ENCODE peak calls at places on chromosomes 2 and 18, in nine cellular contexts. L is fibroblast of lung, Y is suprapubic skin, O is IMR-90, X is psoas muscle, P is kidney epithelial cell, T is PC-9, B is right atrium auricular region, G is left lung. I is an unnamed sample.

GRCh38 chr18:6374935-6375529 is 39.7 kb downstream of the L3MBTL4 start:
- DNase-seq in L (no peak), Y (no peak), O (no peak), X (no peak), P (no peak), T (no peak), B (no peak), G (no peak), I (peak; percentile 46)

GRCh38 chr2:175175320-175175719 is 6.2 kb downstream of the ATP5MC3 start:
- DNase-seq in L (no peak), Y (no peak), O (no peak), X (no peak), P (no peak), T (no peak), B (no peak), G (no peak), I (no peak)

GRCh38 chr2:109530712-109531111 is 83.1 kb downstream of the SEPTIN10 start:
- DNase-seq in L (no peak), Y (no peak), O (no peak), X (no peak), P (no peak), T (no peak), B (no peak), G (no peak), I (no peak)

GRCh38 chr18:58682429-58683069 is 11.3 kb downstream of the MALT1 start:
- DNase-seq in L (peak; percentile 84), Y (no peak), O (peak; percentile 74), X (peak; percentile 35), P (peak; percentile 67), T (peak; percentile 71), B (peak; percentile 63), G (peak; percentile 48), I (peak; percentile 66)

GRCh38 chr2:165369131-165369935 is 100.2 kb upstream of the CSRNP3 start:
- DNase-seq in L (no peak), Y (peak; percentile 55), O (no peak), X (no peak), P (no peak), T (no peak), B (no peak), G (peak; percentile 32), I (no peak)

GRCh38 chr2:226031962-226032441 is 632.5 kb downstream of the NYAP2 start:
- DNase-seq in L (peak; percentile 9), Y (no peak), O (peak; percentile 44), X (no peak), P (no peak), T (no peak), B (no peak), G (no peak), I (no peak)

GRCh38 chr2:215271466-215271865 is 40.4 kb upstream of the ATIC start:
- DNase-seq in L (no peak), Y (no peak), O (no peak), X (no peak), P (no peak), T (no peak), B (no peak), G (no peak), I (no peak)

GRCh38 chr2:234671231-234671630 is 174.3 kb upstream of the ARL4C start:
- DNase-seq in L (no peak), Y (no peak), O (no peak), X (no peak), P (no peak), T (no peak), B (peak; percentile 30), G (no peak), I (no peak)

GRCh38 chr2:120738786-120739771 is 3.4 kb downstream of the GLI2 start:
- DNase-seq in L (no peak), Y (no peak), O (no peak), X (no peak), P (no peak), T (no peak), B (peak; percentile 57), G (no peak), I (no peak)

GRCh38 chr2:117712686-117713085 is 101.8 kb upstream of the DDX18 start:
- DNase-seq in L (no peak), Y (no peak), O (no peak), X (no peak), P (no peak), T (no peak), B (no peak), G (no peak), I (no peak)

GRCh38 chr2:237514474-237515130 is 27.6 kb downstream of the MLPH start:
- DNase-seq in L (no peak), Y (no peak), O (no peak), X (no peak), P (no peak), T (no peak), B (no peak), G (no peak), I (no peak)

DNA sequence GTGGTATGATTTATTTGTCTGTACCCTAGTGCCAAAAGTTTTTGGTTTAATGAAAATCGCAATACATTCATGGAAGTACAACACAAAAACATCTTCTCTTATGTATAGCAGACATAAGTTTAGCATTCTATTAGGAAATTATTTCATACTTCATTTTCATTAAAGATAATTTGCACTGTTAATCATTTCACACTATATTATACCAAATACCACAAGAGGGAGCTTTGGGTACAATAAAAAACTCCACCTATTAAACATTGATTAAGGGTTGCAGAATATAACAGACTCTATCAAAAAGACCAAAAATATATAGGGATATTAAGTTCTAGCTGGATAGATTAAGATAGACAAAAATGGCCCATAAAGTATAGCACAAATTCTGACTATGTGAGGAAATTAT is 79.0 kb downstream of the SLC66A3 start:
- DNase-seq in L (peak; percentile 53), Y (no peak), O (peak; percentile 28), X (no peak), P (no peak), T (no peak), B (no peak), G (no peak), I (no peak)
- TF ChIP-seq CTCF in L (no peak), Y (peak; percentile 23), O (peak; percentile 62), X (peak; percentile 63), P (no peak), T (peak; percentile 82), B (peak; percentile 44), G (peak; percentile 8), I (no peak)

DNA sequence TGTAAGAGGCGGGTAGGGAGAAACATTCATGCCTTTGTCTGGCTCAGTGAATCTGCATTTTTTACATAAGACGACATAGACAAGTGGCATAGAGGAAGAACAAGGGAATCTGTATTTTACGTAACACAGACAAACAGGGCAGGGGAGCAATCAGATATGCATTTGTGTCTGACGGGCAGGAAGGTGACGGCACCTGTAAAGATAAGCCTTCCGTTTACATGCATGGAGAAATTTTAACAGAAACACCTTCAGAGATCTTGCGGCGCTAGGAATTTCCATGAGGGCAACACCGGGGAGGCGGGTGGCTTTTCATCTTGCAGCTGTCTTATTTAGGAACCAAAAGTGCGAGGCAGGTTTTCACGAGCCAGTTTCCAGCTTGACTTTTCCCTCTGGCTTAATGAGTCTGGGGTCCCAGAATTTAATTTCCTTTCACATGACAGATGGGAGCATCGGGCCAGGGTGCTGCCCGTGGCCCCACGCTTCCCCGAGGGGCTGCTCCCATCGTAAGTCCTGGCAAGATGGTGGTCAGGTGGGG is 42.6 kb downstream of the RTP5 start:
- DNase-seq in L (no peak), Y (no peak), O (no peak), X (no peak), P (no peak), T (peak; percentile 17), B (no peak), G (no peak), I (no peak)
- H3K36me3 ChIP-seq in L (no peaks in the 10 kb centered on the region), Y (no peaks in the 10 kb centered on the region), O (no peaks in the 10 kb centered on the region), X (no peaks in the 10 kb centered on the region), P (no peaks in the 10 kb centered on the region), T (no peaks in the 10 kb centered on the region), B (no peaks in the 10 kb centered on the region), G (no peaks in the 10 kb centered on the region), I (no peaks in the 10 kb centered on the region)

GRCh38 chr2:5991305-5991968 is 299.3 kb downstream of the SOX11 start:
- DNase-seq in L (no peak), Y (no peak), O (peak; percentile 6), X (no peak), P (no peak), T (no peak), B (no peak), G (no peak), I (no peak)
- TF ChIP-seq CTCF in L (no peak), Y (no peak), O (no peak), X (no peak), P (no peak), T (no peak), B (no peak), G (no peak), I (no peak)

GRCh38 chr2:158692372-158693103 is 102.6 kb upstream of the DAPL1 start:
- DNase-seq in L (no peak), Y (no peak), O (no peak), X (no peak), P (no peak), T (no peak), B (no peak), G (no peak), I (no peak)
- H3K36me3 ChIP-seq in L (no peaks in the 10 kb centered on the region), Y (no peaks in the 10 kb centered on the region), O (no peaks in the 10 kb centered on the region), X (no peaks in the 10 kb centered on the region), P (no peaks in the 10 kb centered on the region), T (no peaks in the 10 kb centered on the region), B (no peaks in the 10 kb centered on the region), G (no peaks in the 10 kb centered on the region), I (no peaks in the 10 kb centered on the region)

DNA sequence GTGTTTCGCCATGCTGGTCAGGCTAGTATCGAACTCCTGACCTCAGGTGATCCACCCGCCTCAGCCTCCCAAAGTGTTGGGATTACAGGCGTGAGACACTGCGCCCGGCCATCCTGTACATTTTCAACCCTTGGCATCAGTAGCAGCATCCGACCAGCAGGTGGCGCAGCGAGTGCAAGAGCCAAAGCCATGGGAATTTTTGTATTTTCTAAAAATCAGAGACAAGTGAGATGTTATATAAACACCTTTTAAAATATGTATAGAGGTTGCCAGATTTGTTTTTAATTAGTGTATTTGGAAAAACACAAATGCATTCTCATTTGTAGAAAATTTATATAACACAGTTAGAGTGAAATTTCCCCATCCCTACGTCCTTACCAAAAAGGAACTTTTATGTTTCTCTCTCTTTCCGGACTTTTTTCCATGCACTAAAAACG is 36.8 kb downstream of the MOGAT1 start:
- DNase-seq in L (peak; percentile 83), Y (peak; percentile 85), O (peak; percentile 74), X (peak; percentile 82), P (peak; percentile 23), T (peak; percentile 70), B (peak; percentile 88), G (peak; percentile 78), I (peak; percentile 92)
- TF ChIP-seq CTCF in L (peak; percentile 91), Y (peak; percentile 96), O (peak; percentile 81), X (peak; percentile 97), P (peak; percentile 81), T (peak; percentile 100), B (peak; percentile 95), G (peak; percentile 94), I (peak; percentile 88)

DNA sequence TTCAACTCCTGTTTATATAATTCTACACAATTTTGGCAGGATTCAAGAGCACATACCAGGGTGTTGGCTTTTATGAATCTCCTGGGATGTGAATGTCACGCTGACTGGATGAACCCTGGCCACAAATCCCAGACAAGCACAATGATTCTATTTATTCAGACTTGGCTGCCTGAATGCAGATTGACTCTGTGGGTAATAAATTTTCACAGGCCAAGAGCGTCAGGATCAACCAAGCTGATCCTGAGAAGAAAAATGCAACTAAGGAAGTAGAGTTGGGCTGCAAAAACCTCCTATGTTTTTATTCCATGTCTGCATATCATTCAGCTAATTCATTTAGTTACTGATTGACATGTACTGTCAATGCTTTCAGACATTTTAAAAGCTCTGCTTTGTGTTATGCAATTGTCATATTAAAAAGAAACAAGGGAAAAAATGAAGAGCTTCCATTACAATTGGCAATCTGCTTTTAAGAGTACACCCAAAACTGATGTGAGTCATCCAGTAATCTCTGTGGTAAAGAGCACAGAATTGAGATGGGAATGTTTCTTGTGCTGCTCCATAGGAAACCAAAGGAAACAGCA is 173.0 kb upstream of the REV1 start:
- DNase-seq in L (peak; percentile 98), Y (no peak), O (peak; percentile 97), X (no peak), P (peak; percentile 67), T (no peak), B (no peak), G (no peak), I (no peak)
- H3K36me3 ChIP-seq in L (no peaks in the 10 kb centered on the region), Y (no peaks in the 10 kb centered on the region), O (peaks cover 3% of the 10 kb centered on the region), X (no peaks in the 10 kb centered on the region), P (no peaks in the 10 kb centered on the region), T (no peaks in the 10 kb centered on the region), B (no peaks in the 10 kb centered on the region), G (no peaks in the 10 kb centered on the region), I (no peaks in the 10 kb centered on the region)

I was measured in mucosa of descending colon.